ENCODE peak calls at places on chromosomes 1 and 21, in five cellular contexts. S is amniotic stem cell, G is stomach, P is Ammon's horn, B is AML-193. Q is an unnamed sample.

GRCh38 chr1:241411776-241412338 is 54.9 kb upstream of the RGS7 start:
- DNase-seq in S (no peak), G (no peak), P (no peak), B (no peak), Q (no peak)

GRCh38 chr1:116986531-116987255 is 14.9 kb upstream of the CD101 start:
- DNase-seq in S (no peak), G (no peak), P (no peak), B (no peak), Q (no peak)

GRCh38 chr1:63913533-63913932 is 139.7 kb downstream of the ROR1 start:
- DNase-seq in S (no peak), G (no peak), P (no peak), B (no peak), Q (no peak)

GRCh38 chr1:164735315-164736052 is 176.5 kb downstream of the PBX1 start:
- DNase-seq in S (no peak), G (no peak), P (peak), B (no peak), Q (no peak)

GRCh38 chr21:44444286-44444931 is 10.9 kb upstream of the LRRC3 start:
- DNase-seq in S (no peak), G (no peak), P (no peak), B (no peak), Q (no peak)

GRCh38 chr1:119141020-119141424 is 569 bp upstream of the WARS2 start:
- DNase-seq in S (no peak), G (no peak), P (peak), B (no peak), Q (no peak)

GRCh38 chr1:212121772-212122171 is 86.2 kb downstream of the DTL start:
- DNase-seq in S (no peak), G (no peak), P (no peak), B (no peak), Q (no peak)

GRCh38 chr1:31981976-31982375 is 31.7 kb upstream of the KHDRBS1 start:
- DNase-seq in S (no peak), G (no peak), P (no peak), B (peak), Q (no peak)

GRCh38 chr1:170881268-170882265 is 53.8 kb upstream of the MROH9 start:
- DNase-seq in S (peak), G (no peak), P (peak), B (no peak), Q (no peak)

GRCh38 chr1:9442266-9442846 is 96.9 kb upstream of the SLC25A33 start:
- DNase-seq in S (no peak), G (no peak), P (no peak), B (no peak), Q (no peak)

GRCh38 chr1:190084552-190084951 is 393.1 kb downstream of the BRINP3 start:
- DNase-seq in S (no peak), G (no peak), P (no peak), B (peak), Q (no peak)

GRCh38 chr1:8495928-8496401 is 178.1 kb downstream of the SLC45A1 start:
- DNase-seq in S (no peak), G (no peak), P (no peak), B (no peak), Q (no peak)

GRCh38 chr1:56469640-56470371 is 109.6 kb downstream of the PLPP3 start:
- DNase-seq in S (no peak), G (no peak), P (peak), B (no peak), Q (no peak)

GRCh38 chr1:160095382-160096105 is 2.9 kb downstream of the IGSF8 start:
- DNase-seq in S (no peak), G (no peak), P (peak), B (no peak), Q (no peak)

GRCh38 chr1:223221686-223222085 is 78.6 kb upstream of the TLR5 start:
- DNase-seq in S (no peak), G (no peak), P (no peak), B (no peak), Q (no peak)

GRCh38 chr1:216210081-216210480 is 213.2 kb downstream of the USH2A start:
- DNase-seq in S (no peak), G (no peak), P (no peak), B (no peak), Q (no peak)

GRCh38 chr1:30700528-30701265 is 22.7 kb downstream of the MATN1 start:
- DNase-seq in S (peak), G (no peak), P (peak), B (no peak), Q (no peak)

GRCh38 chr1:203428981-203429599 is 46.5 kb upstream of the PRELP start:
- DNase-seq in S (no peak), G (peak), P (no peak), B (no peak), Q (no peak)

GRCh38 chr1:85359874-85360708 is 83.7 kb upstream of the BCL10 start:
- DNase-seq in S (no peak), G (no peak), P (no peak), B (no peak), Q (no peak)

GRCh38 chr1:35406103-35406502 is 137.6 kb downstream of the ZMYM4 start:
- DNase-seq in S (no peak), G (no peak), P (no peak), B (no peak), Q (no peak)

GRCh38 chr1:247147781-247148180 is 24.0 kb downstream of the ZNF124 start:
- DNase-seq in S (no peak), G (no peak), P (no peak), B (no peak), Q (no peak)

GRCh38 chr1:211476200-211476849 is 15.6 kb downstream of the RD3 start:
- DNase-seq in S (peak), G (peak), P (peak), B (peak), Q (no peak)

GRCh38 chr1:62391369-62391971 is 45.4 kb upstream of the USP1 start:
- DNase-seq in S (no peak), G (no peak), P (no peak), B (peak), Q (no peak)

GRCh38 chr21:43188712-43189151 is 19.9 kb downstream of the CRYAA start:
- DNase-seq in S (no peak), G (peak), P (peak), B (no peak), Q (no peak)

GRCh38 chr21:27047331-27048314 is 80.7 kb upstream of the ADAMTS5 start:
- DNase-seq in S (peak), G (no peak), P (no peak), B (no peak), Q (no peak)

GRCh38 chr1:110380667-110381283 is 10.1 kb downstream of the SLC16A4 start:
- DNase-seq in S (no peak), G (no peak), P (no peak), B (peak), Q (peak)

GRCh38 chr21:42649122-42650032 is 4.0 kb upstream of the PDE9A start:
- DNase-seq in S (no peak), G (no peak), P (no peak), B (no peak), Q (no peak)

GRCh38 chr1:155813672-155814071 is 43.3 kb downstream of the GON4L start:
- DNase-seq in S (no peak), G (no peak), P (no peak), B (no peak), Q (no peak)

GRCh38 chr1:46806196-46807020 is 7.6 kb downstream of the CYP4B1 start:
- DNase-seq in S (no peak), G (peak), P (no peak), B (no peak), Q (no peak)

GRCh38 chr21:40511976-40512375 is 335.0 kb downstream of the DSCAM start:
- DNase-seq in S (peak), G (no peak), P (no peak), B (no peak), Q (no peak)

GRCh38 chr1:205298191-205298994 is 23.2 kb downstream of the NUAK2 start:
- DNase-seq in S (peak), G (no peak), P (no peak), B (no peak), Q (no peak)

GRCh38 chr1:228059536-228060457 is 22.7 kb upstream of the ARF1 start:
- DNase-seq in S (no peak), G (peak), P (no peak), B (no peak), Q (no peak)

GRCh38 chr1:94819945-94820746 is at the start of gene SLC44A3:
- DNase-seq in S (no peak), G (peak), P (peak), B (no peak), Q (no peak)

GRCh38 chr1:192809286-192810252 is 730 bp downstream of the RGS2 start:
- DNase-seq in S (peak), G (peak), P (peak), B (peak), Q (no peak)

GRCh38 chr21:32412162-32412997 is at the start of gene EVA1C:
- DNase-seq in S (no peak), G (peak), P (peak), B (no peak), Q (no peak)

GRCh38 chr1:18020021-18020817 is 87.4 kb upstream of the IGSF21 start:
- DNase-seq in S (no peak), G (no peak), P (no peak), B (no peak), Q (no peak)